ENCODE peak calls at places on chromosomes 11 and 22, in seven cellular contexts. W is uterus, E is cardiac muscle cell, S is IMR-90, Q is PC-3, X is transverse colon, K is tibial nerve. I is an unnamed sample.

GRCh38 chr11:82045748-82046457 is 687.8 kb downstream of the FAM181B start:
- DNase-seq in E (no peak), K (no peak), W (no peak), S (no peak), Q (no peak), X (no peak), I (no peak)

GRCh38 chr11:76769071-76769560 is 14.0 kb upstream of the TSKU start:
- DNase-seq in W (no peak), E (no peak), Q (no peak), X (no peak), K (no peak), S (peak; percentile 61), I (no peak)

GRCh38 chr11:57793711-57794110 is 32.1 kb downstream of the CTNND1 start:
- DNase-seq in K (no peak), W (no peak), Q (no peak), E (no peak), S (no peak), X (no peak), I (no peak)

GRCh38 chr11:61893981-61894380 is 2.6 kb upstream of the FADS3 start:
- DNase-seq in X (no peak), K (no peak), S (peak; percentile 94), W (no peak), Q (peak; percentile 78), E (no peak), I (no peak)

GRCh38 chr11:88484873-88485621 is 147.5 kb upstream of the CTSC start:
- DNase-seq in X (peak; percentile 13), S (peak; percentile 23), K (no peak), E (peak; percentile 52), W (no peak), Q (peak; percentile 83), I (no peak)

GRCh38 chr11:73564903-73565302 is 33.0 kb downstream of the FAM168A start:
- DNase-seq in K (no peak), Q (no peak), E (no peak), W (no peak), S (no peak), X (no peak), I (no peak)

GRCh38 chr11:113519989-113520613 is 44.9 kb upstream of the DRD2 start:
- DNase-seq in X (no peak), E (no peak), Q (peak; percentile 19), S (no peak), K (no peak), W (no peak), I (no peak)

GRCh38 chr11:36454991-36455611 is 55.0 kb downstream of the TRAF6 start:
- DNase-seq in K (no peak), X (no peak), E (no peak), S (no peak), Q (no peak), W (no peak), I (no peak)

GRCh38 chr11:12358302-12359188 is 18.8 kb upstream of the PARVA start:
- DNase-seq in W (no peak), K (no peak), E (no peak), X (no peak), S (no peak), Q (no peak), I (no peak)

GRCh38 chr22:49967333-49968241 is 7.0 kb downstream of the PIM3 start:
- DNase-seq in K (peak; percentile 61), S (no peak), E (peak; percentile 42), W (peak; percentile 61), Q (no peak), X (peak; percentile 52), I (peak; percentile 92)

GRCh38 chr11:75380716-75381420 is 18.4 kb upstream of the RPS3 start:
- DNase-seq in Q (peak; percentile 41), X (peak; percentile 61), K (no peak), S (no peak), E (peak; percentile 77), W (no peak), I (no peak)

GRCh38 chr11:108669711-108670110 is 4.8 kb downstream of the DDX10 start:
- DNase-seq in Q (no peak), K (no peak), W (no peak), E (no peak), S (no peak), X (no peak), I (no peak)

GRCh38 chr11:96263361-96263763 is 79.6 kb downstream of the MAML2 start:
- DNase-seq in X (no peak), W (no peak), E (no peak), S (peak; percentile 89), K (no peak), Q (peak; percentile 89), I (no peak)

GRCh38 chr11:66859686-66860448 is 3.0 kb downstream of the LRFN4 start:
- DNase-seq in W (no peak), X (no peak), Q (no peak), E (no peak), S (no peak), K (no peak), I (no peak)

GRCh38 chr22:35587447-35587870 is 29.7 kb downstream of the MB start:
- DNase-seq in E (peak; percentile 95), W (peak; percentile 48), Q (peak; percentile 71), K (no peak), X (peak; percentile 60), S (no peak), I (peak; percentile 100)

GRCh38 chr11:96391698-96392307 is 2.0 kb downstream of the JRKL start:
- DNase-seq in Q (peak; percentile 62), K (no peak), W (no peak), X (no peak), E (no peak), S (no peak), I (no peak)

GRCh38 chr11:63226488-63227114 is 16.8 kb downstream of the SLC22A25 start:
- DNase-seq in S (no peak), K (no peak), X (no peak), W (no peak), E (no peak), Q (no peak), I (no peak)

GRCh38 chr11:86515297-86516094 is 140.8 kb downstream of the CCDC81 start:
- DNase-seq in Q (peak; percentile 75), E (no peak), K (no peak), W (peak; percentile 56), X (no peak), S (peak; percentile 91), I (no peak)

GRCh38 chr22:31650391-31650790 is 11.6 kb downstream of the PISD start:
- DNase-seq in Q (no peak), E (no peak), K (no peak), S (peak; percentile 89), X (no peak), W (peak; percentile 41), I (no peak)

GRCh38 chr11:107259826-107260225 is 197.8 kb downstream of the CWF19L2 start:
- DNase-seq in W (no peak), E (peak; percentile 13), K (no peak), Q (no peak), S (no peak), X (no peak), I (no peak)

GRCh38 chr11:128021304-128022006 is 565.9 kb downstream of the ETS1 start:
- DNase-seq in Q (no peak), K (no peak), X (no peak), S (no peak), E (peak; percentile 61), W (no peak), I (no peak)

DNA sequence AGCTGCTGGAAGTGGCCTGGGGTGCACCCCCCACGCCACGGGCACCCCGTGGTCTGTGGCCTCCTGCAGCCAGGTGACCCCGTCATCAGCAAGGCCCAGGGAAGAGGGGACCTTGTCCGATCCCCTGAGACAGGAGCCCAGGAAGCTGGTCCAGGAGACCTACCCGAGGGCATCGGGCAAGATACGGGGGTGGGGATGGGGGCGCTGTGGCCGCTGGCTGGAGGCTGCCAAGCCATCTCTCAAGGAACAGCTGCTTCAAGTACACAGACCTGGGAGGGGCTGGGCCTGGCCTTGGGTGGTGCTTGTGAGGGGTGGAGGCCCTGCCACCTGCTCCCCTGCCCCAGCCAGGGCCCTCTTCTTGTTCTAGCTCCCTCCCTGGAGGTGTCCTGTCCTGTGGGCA is 1272.1 kb downstream of the BRD1 start:
- DNase-seq in X (no peak), K (no peak), E (no peak), W (no peak), Q (no peak), S (no peak), I (no peak)
- H3K27me3 ChIP-seq in X (no peaks in the 10 kb centered on the region), K (no peaks in the 10 kb centered on the region), E (no peaks in the 10 kb centered on the region), W (no peaks in the 10 kb centered on the region), Q (no peaks in the 10 kb centered on the region), S (no peaks in the 10 kb centered on the region), I (no peaks in the 10 kb centered on the region)

GRCh38 chr11:3131330-3131941 is 33.7 kb downstream of the OSBPL5 start:
- DNase-seq in K (no peak), E (no peak), Q (no peak), S (no peak), W (no peak), X (no peak), I (no peak)
- H3K4me1 ChIP-seq in K (peaks cover 19% of the 10 kb centered on the region), E (no peaks in the 10 kb centered on the region), Q (peaks cover 8% of the 10 kb centered on the region), S (no peaks in the 10 kb centered on the region), W (no peaks in the 10 kb centered on the region), X (peaks cover 9% of the 10 kb centered on the region), I (peaks cover 12% of the 10 kb centered on the region)

GRCh38 chr11:65135633-65136145 is 1.4 kb upstream of the SYVN1 start:
- DNase-seq in Q (no peak), E (no peak), X (no peak), K (no peak), W (no peak), S (no peak), I (peak; percentile 17)

GRCh38 chr11:65132988-65133700 is 1.2 kb downstream of the SYVN1 start:
- DNase-seq in K (no peak), S (no peak), Q (peak; percentile 73), W (peak; percentile 28), E (no peak), X (peak; percentile 92), I (no peak)

GRCh38 chr11:65134952-65135632 is 773 bp upstream of the SYVN1 start:
- DNase-seq in Q (peak; percentile 99), K (peak; percentile 77), E (peak; percentile 96), W (peak; percentile 95), S (peak; percentile 97), X (peak; percentile 95), I (peak; percentile 96)

GRCh38 chr11:65133724-65134123 is 595 bp downstream of the SYVN1 start:
- DNase-seq in X (no peak), S (no peak), W (peak; percentile 36), K (no peak), Q (no peak), E (no peak), I (no peak)

GRCh38 chr11:65134240-65134951 is at the start of gene SYVN1:
- DNase-seq in E (peak; percentile 93), W (peak; percentile 89), K (peak; percentile 83), Q (peak; percentile 89), S (peak; percentile 85), X (peak; percentile 95), I (peak; percentile 83)
- TF ChIP-seq CTCF in E (no peak), W (no peak), K (no peak), Q (no peak), S (no peak), X (no peak), I (no peak)

DNA sequence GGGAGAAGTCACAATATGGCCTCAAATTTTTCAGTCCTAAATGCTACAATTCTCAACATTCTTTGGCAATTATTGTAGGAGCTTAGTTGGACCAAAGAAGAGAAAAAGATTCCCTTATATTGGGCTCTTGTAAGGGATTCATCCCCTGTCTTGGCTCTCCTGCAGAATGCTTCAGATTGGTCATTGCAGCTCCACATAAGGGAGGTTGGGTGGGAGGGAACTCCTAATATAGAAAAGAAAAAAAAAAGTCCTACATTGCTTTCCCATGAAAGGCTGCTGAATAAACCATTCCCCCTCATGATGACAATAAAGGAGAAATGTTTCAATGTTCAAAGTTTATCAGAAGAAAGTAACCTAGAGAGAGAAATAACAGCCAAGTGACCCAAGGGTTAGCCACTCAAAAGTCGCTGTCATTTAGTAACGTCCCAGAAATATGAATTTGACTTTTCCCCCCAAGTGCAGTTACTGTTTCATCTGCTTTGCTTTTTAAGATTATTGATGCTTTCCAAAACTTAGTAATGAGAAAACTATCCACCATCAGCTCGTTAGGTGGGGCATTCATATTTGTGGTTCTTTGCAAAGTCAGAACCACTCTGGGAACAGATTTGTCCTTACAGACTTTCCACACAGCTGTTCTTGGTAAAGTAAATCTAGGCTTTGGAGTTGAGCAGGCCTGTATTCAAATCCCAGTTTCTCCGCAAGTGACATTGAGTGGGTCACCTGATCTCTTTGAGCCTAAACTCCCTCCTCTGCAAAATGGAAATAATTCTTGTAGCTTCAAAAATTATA is 5.0 kb upstream of the SLC1A2 start:
- DNase-seq in E (no peak), W (no peak), K (no peak), S (peak; percentile 77), Q (no peak), X (no peak), I (no peak)
- H3K27me3 ChIP-seq in E (peaks cover 56% of the 10 kb centered on the region), W (no peaks in the 10 kb centered on the region), K (peaks cover 21% of the 10 kb centered on the region), S (peaks cover 7% of the 10 kb centered on the region), Q (peaks cover 97% of the 10 kb centered on the region), X (peaks cover 58% of the 10 kb centered on the region), I (peaks cover 19% of the 10 kb centered on the region)